ENCODE peak calls at places on chromosomes 13 and 19, in nine cellular contexts. One of them, this sample, is unnamed.

GRCh38 chr13:80962855-80963254 is 621.9 kb upstream of the SPRY2 start:
- DNase-seq in ascending aorta: no peak
- DNase-seq in adrenal gland: no peak
- DNase-seq in IMR-90: no peak
- DNase-seq in astrocyte of the spinal cord: no peak
- DNase-seq in fibroblast of lung: no peak
- DNase-seq in PC-9: no peak
- DNase-seq in cardiac fibroblast: peak
- DNase-seq in sigmoid colon: no peak
- DNase-seq in this sample: no peak

GRCh38 chr19:1923319-1923718 is 17.7 kb upstream of the CSNK1G2 start:
- DNase-seq in PC-9: no peak
- DNase-seq in ascending aorta: no peak
- DNase-seq in adrenal gland: no peak
- DNase-seq in IMR-90: no peak
- DNase-seq in sigmoid colon: no peak
- DNase-seq in cardiac fibroblast: no peak
- DNase-seq in astrocyte of the spinal cord: no peak
- DNase-seq in fibroblast of lung: no peak
- DNase-seq in this sample: no peak

GRCh38 chr13:76048675-76049396 is 412.7 kb downstream of the LMO7 start:
- DNase-seq in cardiac fibroblast: no peak
- DNase-seq in fibroblast of lung: no peak
- DNase-seq in ascending aorta: no peak
- DNase-seq in IMR-90: no peak
- DNase-seq in adrenal gland: no peak
- DNase-seq in sigmoid colon: no peak
- DNase-seq in PC-9: no peak
- DNase-seq in astrocyte of the spinal cord: no peak
- DNase-seq in this sample: no peak

GRCh38 chr19:53786744-53787143 is 37.4 kb downstream of the NLRP12 start:
- DNase-seq in fibroblast of lung: no peak
- DNase-seq in cardiac fibroblast: no peak
- DNase-seq in ascending aorta: no peak
- DNase-seq in PC-9: no peak
- DNase-seq in adrenal gland: no peak
- DNase-seq in astrocyte of the spinal cord: no peak
- DNase-seq in IMR-90: no peak
- DNase-seq in sigmoid colon: no peak
- DNase-seq in this sample: no peak

GRCh38 chr19:35253316-35254286 is 4.8 kb downstream of the LSR start:
- DNase-seq in ascending aorta: no peak
- DNase-seq in IMR-90: no peak
- DNase-seq in cardiac fibroblast: no peak
- DNase-seq in astrocyte of the spinal cord: no peak
- DNase-seq in PC-9: no peak
- DNase-seq in sigmoid colon: peak
- DNase-seq in fibroblast of lung: no peak
- DNase-seq in adrenal gland: no peak
- DNase-seq in this sample: no peak

GRCh38 chr19:38544569-38545315 is 73.0 kb downstream of the MAP4K1 start:
- DNase-seq in PC-9: no peak
- DNase-seq in cardiac fibroblast: no peak
- DNase-seq in adrenal gland: no peak
- DNase-seq in astrocyte of the spinal cord: no peak
- DNase-seq in sigmoid colon: no peak
- DNase-seq in fibroblast of lung: peak
- DNase-seq in ascending aorta: no peak
- DNase-seq in IMR-90: peak
- DNase-seq in this sample: no peak

GRCh38 chr19:40229484-40229883 is 3.0 kb upstream of the CCNP start:
- DNase-seq in fibroblast of lung: peak
- DNase-seq in cardiac fibroblast: no peak
- DNase-seq in ascending aorta: no peak
- DNase-seq in sigmoid colon: no peak
- DNase-seq in adrenal gland: no peak
- DNase-seq in astrocyte of the spinal cord: peak
- DNase-seq in PC-9: no peak
- DNase-seq in IMR-90: peak
- DNase-seq in this sample: peak

GRCh38 chr19:27962260-27962659 is 1250.7 kb downstream of the UQCRFS1 start:
- DNase-seq in fibroblast of lung: peak
- DNase-seq in sigmoid colon: no peak
- DNase-seq in ascending aorta: no peak
- DNase-seq in cardiac fibroblast: peak
- DNase-seq in PC-9: no peak
- DNase-seq in astrocyte of the spinal cord: peak
- DNase-seq in IMR-90: no peak
- DNase-seq in adrenal gland: no peak
- DNase-seq in this sample: no peak

GRCh38 chr13:79933389-79933788 is 407.5 kb downstream of the SPRY2 start:
- DNase-seq in fibroblast of lung: no peak
- DNase-seq in PC-9: no peak
- DNase-seq in IMR-90: no peak
- DNase-seq in astrocyte of the spinal cord: no peak
- DNase-seq in sigmoid colon: no peak
- DNase-seq in adrenal gland: no peak
- DNase-seq in cardiac fibroblast: no peak
- DNase-seq in ascending aorta: no peak
- DNase-seq in this sample: no peak

GRCh38 chr13:49627831-49628652 is at the start of gene ARL11:
- DNase-seq in ascending aorta: no peak
- DNase-seq in astrocyte of the spinal cord: no peak
- DNase-seq in fibroblast of lung: no peak
- DNase-seq in sigmoid colon: peak
- DNase-seq in adrenal gland: peak
- DNase-seq in PC-9: peak
- DNase-seq in cardiac fibroblast: no peak
- DNase-seq in IMR-90: no peak
- DNase-seq in this sample: no peak

GRCh38 chr13:23433171-23434153 is at the start of gene SACS:
- DNase-seq in IMR-90: peak
- DNase-seq in ascending aorta: no peak
- DNase-seq in sigmoid colon: peak
- DNase-seq in PC-9: no peak
- DNase-seq in adrenal gland: peak
- DNase-seq in cardiac fibroblast: peak
- DNase-seq in fibroblast of lung: peak
- DNase-seq in astrocyte of the spinal cord: peak
- DNase-seq in this sample: peak

GRCh38 chr13:88979465-88980180 is 1308.5 kb downstream of the SLITRK5 start:
- DNase-seq in cardiac fibroblast: peak
- DNase-seq in fibroblast of lung: peak
- DNase-seq in sigmoid colon: no peak
- DNase-seq in adrenal gland: no peak
- DNase-seq in astrocyte of the spinal cord: no peak
- DNase-seq in IMR-90: no peak
- DNase-seq in PC-9: no peak
- DNase-seq in ascending aorta: no peak
- DNase-seq in this sample: no peak

GRCh38 chr19:4589579-4590410 is 30.3 kb upstream of the SEMA6B start:
- DNase-seq in fibroblast of lung: no peak
- DNase-seq in IMR-90: no peak
- DNase-seq in adrenal gland: peak
- DNase-seq in ascending aorta: no peak
- DNase-seq in astrocyte of the spinal cord: no peak
- DNase-seq in cardiac fibroblast: no peak
- DNase-seq in PC-9: no peak
- DNase-seq in sigmoid colon: no peak
- DNase-seq in this sample: no peak

GRCh38 chr13:21674271-21675009 is 3.6 kb downstream of the FGF9 start:
- DNase-seq in cardiac fibroblast: no peak
- DNase-seq in sigmoid colon: peak
- DNase-seq in PC-9: no peak
- DNase-seq in IMR-90: no peak
- DNase-seq in fibroblast of lung: no peak
- DNase-seq in astrocyte of the spinal cord: no peak
- DNase-seq in ascending aorta: no peak
- DNase-seq in adrenal gland: no peak
- DNase-seq in this sample: no peak

GRCh38 chr19:38852231-38853044 is 2.7 kb upstream of the HNRNPL start:
- DNase-seq in IMR-90: peak
- DNase-seq in adrenal gland: peak
- DNase-seq in astrocyte of the spinal cord: peak
- DNase-seq in sigmoid colon: peak
- DNase-seq in cardiac fibroblast: peak
- DNase-seq in fibroblast of lung: peak
- DNase-seq in ascending aorta: no peak
- DNase-seq in PC-9: peak
- DNase-seq in this sample: peak

GRCh38 chr19:45306040-45306439 is 16.6 kb downstream of the CKM start:
- DNase-seq in ascending aorta: no peak
- DNase-seq in cardiac fibroblast: no peak
- DNase-seq in astrocyte of the spinal cord: no peak
- DNase-seq in adrenal gland: no peak
- DNase-seq in IMR-90: no peak
- DNase-seq in PC-9: no peak
- DNase-seq in sigmoid colon: no peak
- DNase-seq in fibroblast of lung: peak
- DNase-seq in this sample: peak

GRCh38 chr13:51557875-51558604 is 26.2 kb upstream of the WDFY2 start:
- DNase-seq in astrocyte of the spinal cord: peak
- DNase-seq in IMR-90: peak
- DNase-seq in sigmoid colon: no peak
- DNase-seq in fibroblast of lung: peak
- DNase-seq in PC-9: peak
- DNase-seq in adrenal gland: no peak
- DNase-seq in ascending aorta: no peak
- DNase-seq in cardiac fibroblast: peak
- DNase-seq in this sample: peak

DNA sequence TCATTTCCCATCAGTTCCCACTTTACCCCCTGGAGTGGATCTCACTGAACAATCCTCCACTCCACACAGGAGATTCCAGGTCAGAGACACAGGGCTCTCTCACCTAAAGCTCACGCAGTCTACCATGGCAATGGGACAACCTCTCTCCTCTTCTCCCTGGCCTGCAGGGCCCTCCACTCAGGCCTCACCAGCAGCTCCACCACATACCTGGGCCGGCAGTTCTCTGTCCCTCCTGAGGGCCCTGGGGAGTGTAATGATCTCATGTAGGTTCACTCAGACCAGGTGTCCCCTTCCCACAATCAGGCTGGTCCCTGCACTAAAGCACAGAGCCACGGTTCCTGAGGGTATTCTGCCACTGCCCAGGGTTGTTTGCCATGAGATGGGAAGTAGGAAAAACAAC is 15.6 kb downstream of the CEACAM3 start:
- DNase-seq in IMR-90: no peak
- DNase-seq in astrocyte of the spinal cord: no peak
- DNase-seq in adrenal gland: no peak
- DNase-seq in PC-9: no peak
- DNase-seq in sigmoid colon: no peak
- DNase-seq in fibroblast of lung: no peak
- DNase-seq in cardiac fibroblast: no peak
- DNase-seq in ascending aorta: no peak
- DNase-seq in this sample: no peak
- H3K4me3 ChIP-seq in IMR-90: no peak
- H3K4me3 ChIP-seq in astrocyte of the spinal cord: no peak
- H3K4me3 ChIP-seq in adrenal gland: no peak
- H3K4me3 ChIP-seq in PC-9: no peak
- H3K4me3 ChIP-seq in sigmoid colon: no peak
- H3K4me3 ChIP-seq in fibroblast of lung: no peak
- H3K4me3 ChIP-seq in cardiac fibroblast: no peak
- H3K4me3 ChIP-seq in ascending aorta: no peak
- H3K4me3 ChIP-seq in this sample: no peak

DNA sequence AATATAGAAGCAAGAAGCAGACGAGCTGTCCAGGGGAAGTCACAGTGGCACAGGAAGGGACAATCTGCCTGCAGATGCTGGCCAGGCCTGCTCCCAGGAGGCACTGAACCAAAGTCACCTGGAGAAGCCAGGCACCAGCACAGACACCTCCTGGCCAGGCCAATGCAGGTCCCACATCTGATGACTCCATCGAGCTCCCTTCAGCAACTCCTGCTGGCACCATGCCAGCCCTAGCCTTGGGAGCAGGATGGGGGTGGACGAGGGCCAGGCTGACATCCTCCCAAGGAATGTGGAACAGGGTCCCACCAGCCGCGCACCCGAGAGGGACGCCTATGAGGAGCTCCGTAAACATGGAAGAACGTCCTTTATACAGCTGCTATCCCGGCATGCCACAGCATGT is 22.4 kb upstream of the ISYNA1 start:
- DNase-seq in adrenal gland: peak
- DNase-seq in IMR-90: peak
- DNase-seq in cardiac fibroblast: peak
- DNase-seq in PC-9: no peak
- DNase-seq in astrocyte of the spinal cord: peak
- DNase-seq in ascending aorta: no peak
- DNase-seq in fibroblast of lung: peak
- DNase-seq in sigmoid colon: peak
- DNase-seq in this sample: peak
- H3K4me3 ChIP-seq in adrenal gland: no peak
- H3K4me3 ChIP-seq in IMR-90: no peak
- H3K4me3 ChIP-seq in cardiac fibroblast: no peak
- H3K4me3 ChIP-seq in PC-9: peak
- H3K4me3 ChIP-seq in astrocyte of the spinal cord: no peak
- H3K4me3 ChIP-seq in ascending aorta: peak
- H3K4me3 ChIP-seq in fibroblast of lung: no peak
- H3K4me3 ChIP-seq in sigmoid colon: no peak
- H3K4me3 ChIP-seq in this sample: no peak

DNA sequence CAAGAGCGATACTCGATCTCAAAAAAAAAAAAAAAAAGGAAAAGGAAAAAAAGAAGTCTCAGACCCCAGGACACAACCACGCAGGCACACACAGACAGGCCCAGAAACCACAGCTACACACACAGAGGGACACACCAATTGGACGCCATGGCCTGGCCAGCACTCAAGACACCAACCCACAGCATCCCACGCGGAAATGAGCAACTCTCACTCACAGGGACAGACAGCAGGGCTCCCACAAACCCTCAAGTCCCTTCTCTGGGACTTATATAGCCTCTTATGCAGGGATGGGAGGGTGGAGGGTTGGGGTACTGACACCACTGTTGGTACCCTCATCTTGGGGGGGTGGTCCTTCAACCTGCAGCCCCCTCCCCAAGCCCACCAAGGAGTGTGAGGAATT is 5.9 kb downstream of the NOTCH3 start:
- DNase-seq in ascending aorta: no peak
- DNase-seq in fibroblast of lung: peak
- DNase-seq in astrocyte of the spinal cord: peak
- DNase-seq in adrenal gland: no peak
- DNase-seq in sigmoid colon: no peak
- DNase-seq in PC-9: no peak
- DNase-seq in IMR-90: peak
- DNase-seq in cardiac fibroblast: peak
- DNase-seq in this sample: peak
- H3K4me3 ChIP-seq in ascending aorta: peak
- H3K4me3 ChIP-seq in fibroblast of lung: peak
- H3K4me3 ChIP-seq in astrocyte of the spinal cord: no peak
- H3K4me3 ChIP-seq in adrenal gland: no peak
- H3K4me3 ChIP-seq in sigmoid colon: peak
- H3K4me3 ChIP-seq in PC-9: peak
- H3K4me3 ChIP-seq in IMR-90: no peak
- H3K4me3 ChIP-seq in cardiac fibroblast: no peak
- H3K4me3 ChIP-seq in this sample: peak

DNA sequence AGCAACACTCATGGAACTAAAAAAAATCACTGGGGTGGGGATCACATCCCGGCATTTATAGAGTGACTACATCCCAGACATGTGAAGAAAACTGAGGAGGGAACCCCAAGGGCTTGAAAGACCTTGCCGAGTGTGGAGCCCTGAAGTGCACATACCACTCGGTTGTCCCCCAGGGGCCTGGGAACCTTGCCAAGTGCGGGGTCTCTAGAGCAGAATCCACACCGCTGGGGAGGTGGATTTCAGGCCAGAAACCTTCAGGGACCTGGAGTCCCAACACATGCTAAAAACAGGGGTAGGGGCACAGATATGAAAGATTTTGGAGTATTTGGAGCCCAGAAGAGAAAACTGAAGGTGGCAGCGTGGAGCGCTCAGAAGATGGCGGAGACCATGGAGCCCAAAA is 35.2 kb downstream of the ERICH4 start:
- DNase-seq in ascending aorta: no peak
- DNase-seq in IMR-90: no peak
- DNase-seq in adrenal gland: no peak
- DNase-seq in cardiac fibroblast: no peak
- DNase-seq in astrocyte of the spinal cord: no peak
- DNase-seq in fibroblast of lung: no peak
- DNase-seq in PC-9: no peak
- DNase-seq in sigmoid colon: no peak
- DNase-seq in this sample: no peak
- H3K4me3 ChIP-seq in ascending aorta: no peak
- H3K4me3 ChIP-seq in IMR-90: no peak
- H3K4me3 ChIP-seq in adrenal gland: no peak
- H3K4me3 ChIP-seq in cardiac fibroblast: peak
- H3K4me3 ChIP-seq in astrocyte of the spinal cord: no peak
- H3K4me3 ChIP-seq in fibroblast of lung: no peak
- H3K4me3 ChIP-seq in PC-9: no peak
- H3K4me3 ChIP-seq in sigmoid colon: no peak
- H3K4me3 ChIP-seq in this sample: no peak